ENCODE peak calls at places on chromosomes 4 and X, in seven cellular contexts. M, Q, I, H, C, X and Z are unnamed samples.

GRCh38 chr4:81466841-81467671 is 4.7 kb downstream of the RASGEF1B start:
- DNase-seq in M (peak; percentile 83), Q (peak; percentile 45), I (peak; percentile 44), H (peak; percentile 83), C (no peak), X (peak; percentile 36), Z (peak; percentile 53)

GRCh38 chr4:10296730-10297129 is 160.5 kb downstream of the ZNF518B start:
- DNase-seq in M (peak; percentile 16), Q (no peak), I (no peak), H (peak; percentile 20), C (no peak), X (no peak), Z (no peak)

GRCh38 chr4:32929738-32930688 is 2209.8 kb downstream of the PCDH7 start:
- DNase-seq in M (no peak), Q (peak; percentile 3), I (no peak), H (no peak), C (no peak), X (no peak), Z (no peak)

GRCh38 chr4:55673424-55673823 is 37.3 kb upstream of the NMU start:
- DNase-seq in M (no peak), Q (no peak), I (no peak), H (no peak), C (no peak), X (no peak), Z (no peak)

GRCh38 chrX:20265726-20266681 is 705 bp downstream of the RPS6KA3 start:
- DNase-seq in M (peak; percentile 13), Q (no peak), I (peak; percentile 15), H (peak; percentile 2), C (peak; percentile 68), X (peak; percentile 32), Z (peak; percentile 33)

GRCh38 chrX:97326456-97326855 is 442.7 kb downstream of the RPA4 start:
- DNase-seq in M (no peak), Q (no peak), I (peak; percentile 37), H (no peak), C (no peak), X (no peak), Z (peak; percentile 27)

GRCh38 chr4:53321151-53321987 is 44.5 kb downstream of the SCFD2 start:
- DNase-seq in M (peak; percentile 83), Q (peak; percentile 87), I (no peak), H (no peak), C (no peak), X (no peak), Z (no peak)

GRCh38 chr4:101071241-101071640 is 276.1 kb downstream of the PPP3CA start:
- DNase-seq in M (peak; percentile 3), Q (no peak), I (no peak), H (no peak), C (no peak), X (no peak), Z (no peak)

GRCh38 chr4:125836597-125837195 is 521.9 kb downstream of the FAT4 start:
- DNase-seq in M (peak; percentile 16), Q (peak; percentile 1), I (no peak), H (no peak), C (no peak), X (no peak), Z (no peak)

GRCh38 chr4:112203593-112203992 is 28.0 kb upstream of the AP1AR start:
- DNase-seq in M (no peak), Q (no peak), I (no peak), H (no peak), C (no peak), X (no peak), Z (no peak)

GRCh38 chr4:14912426-14912825 is 89.9 kb upstream of the CPEB2 start:
- DNase-seq in M (no peak), Q (no peak), I (no peak), H (no peak), C (no peak), X (no peak), Z (no peak)

GRCh38 chr4:23877758-23878229 is 12.1 kb downstream of the PPARGC1A start:
- DNase-seq in M (peak; percentile 16), Q (no peak), I (no peak), H (no peak), C (no peak), X (no peak), Z (no peak)

GRCh38 chr4:12488672-12489071 is 995.5 kb downstream of the RAB28 start:
- DNase-seq in M (peak; percentile 20), Q (no peak), I (no peak), H (no peak), C (no peak), X (peak; percentile 86), Z (no peak)

GRCh38 chrX:70455366-70456202 is 10.9 kb downstream of the DLG3 start:
- DNase-seq in M (no peak), Q (no peak), I (peak; percentile 18), H (no peak), C (no peak), X (no peak), Z (no peak)

GRCh38 chrX:19739683-19740082 is 147.7 kb downstream of the SH3KBP1 start:
- DNase-seq in M (peak; percentile 74), Q (peak; percentile 61), I (peak; percentile 28), H (peak; percentile 37), C (peak; percentile 64), X (peak; percentile 61), Z (peak; percentile 31)

GRCh38 chrX:53239474-53239873 is 14.5 kb upstream of the KDM5C start:
- DNase-seq in M (no peak), Q (no peak), I (peak; percentile 38), H (no peak), C (no peak), X (no peak), Z (no peak)
- TF ChIP-seq CTCF in M (peak; percentile 2), Q (no peak), I (no peak), H (peak; percentile 21), C (no peak), X (no peak), Z (no peak)

GRCh38 chr4:48271626-48272025 is 2.0 kb upstream of the TEC start:
- DNase-seq in M (no peak), Q (no peak), I (no peak), H (no peak), C (no peak), X (no peak), Z (no peak)

GRCh38 chr4:48270516-48270897 is 869 bp upstream of the TEC start:
- DNase-seq in M (no peak), Q (no peak), I (no peak), H (no peak), C (no peak), X (no peak), Z (no peak)

GRCh38 chr4:48271048-48271452 is 1.4 kb upstream of the TEC start:
- DNase-seq in M (no peak), Q (no peak), I (peak; percentile 40), H (no peak), C (no peak), X (no peak), Z (peak; percentile 52)

GRCh38 chr4:48275694-48276093 is 6.1 kb upstream of the TEC start:
- DNase-seq in M (no peak), Q (no peak), I (no peak), H (no peak), C (no peak), X (no peak), Z (no peak)

DNA sequence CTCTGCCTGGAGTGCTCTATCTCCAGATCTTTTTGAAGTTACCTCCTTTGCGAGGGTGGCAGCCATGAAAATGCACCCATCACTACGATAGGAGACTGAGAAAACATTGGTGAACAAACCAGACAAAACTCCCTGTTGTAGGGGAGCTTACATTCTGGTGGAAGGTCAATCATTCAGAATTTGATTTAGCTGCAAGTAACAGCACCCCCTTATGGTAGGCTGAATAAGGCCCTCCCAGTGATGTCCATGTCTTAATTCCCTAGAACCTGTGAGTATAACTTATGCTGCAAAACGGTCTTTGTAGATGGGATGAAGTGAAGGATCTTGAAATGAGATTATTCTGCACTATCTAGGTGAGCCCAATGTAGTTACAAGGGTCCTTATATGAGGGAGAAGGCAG is 5.6 kb upstream of the TEC start:
- DNase-seq in M (peak; percentile 44), Q (no peak), I (peak; percentile 33), H (no peak), C (no peak), X (no peak), Z (peak; percentile 34)
- TF ChIP-seq CTCF in M (peak; percentile 61), Q (peak; percentile 43), I (peak; percentile 50), H (peak; percentile 37), C (peak; percentile 62), X (peak; percentile 55), Z (peak; percentile 44)

GRCh38 chr4:77695769-77696168 is 90.1 kb downstream of the CXCL13 start:
- DNase-seq in M (peak; percentile 94), Q (peak; percentile 91), I (no peak), H (no peak), C (no peak), X (no peak), Z (no peak)

GRCh38 chr4:77697860-77698599 is 92.4 kb downstream of the CXCL13 start:
- DNase-seq in M (peak; percentile 84), Q (peak; percentile 66), I (no peak), H (no peak), C (no peak), X (no peak), Z (no peak)

GRCh38 chr4:77701111-77701510 is 95.5 kb downstream of the CXCL13 start:
- DNase-seq in M (no peak), Q (no peak), I (no peak), H (no peak), C (no peak), X (no peak), Z (no peak)

DNA sequence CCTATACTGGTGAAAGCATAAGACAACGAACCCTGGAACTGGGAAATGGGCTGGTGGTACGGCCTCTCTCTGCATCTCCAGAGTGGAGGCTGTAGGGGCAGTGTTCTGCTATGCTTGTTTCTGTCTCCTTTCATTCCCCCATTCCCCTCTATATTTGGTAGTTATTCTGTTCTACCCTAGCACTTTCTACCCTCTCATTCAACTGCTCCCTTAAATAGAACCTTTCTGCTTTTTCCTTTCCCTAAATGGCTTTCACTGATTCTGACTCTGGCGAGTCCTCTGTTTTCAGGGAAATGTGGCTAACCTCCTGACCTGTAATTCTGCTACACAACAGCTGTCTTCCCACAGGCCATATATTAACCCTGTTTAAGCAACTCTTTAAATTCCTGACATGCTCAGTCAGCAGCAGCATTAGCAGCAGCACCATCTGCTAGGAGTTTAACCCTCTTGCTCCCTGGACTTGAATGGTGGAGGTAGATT is 94.2 kb downstream of the CXCL13 start:
- DNase-seq in M (peak; percentile 85), Q (peak; percentile 89), I (no peak), H (peak; percentile 25), C (no peak), X (no peak), Z (no peak)
- TF ChIP-seq CTCF in M (peak; percentile 39), Q (peak; percentile 11), I (no peak), H (peak; percentile 25), C (no peak), X (peak; percentile 10), Z (no peak)

GRCh38 chrX:67781132-67781531 is 237.3 kb downstream of the AR start:
- DNase-seq in M (no peak), Q (peak; percentile 37), I (no peak), H (no peak), C (no peak), X (peak; percentile 34), Z (no peak)
- TF ChIP-seq CTCF in M (peak; percentile 71), Q (peak; percentile 44), I (no peak), H (no peak), C (peak; percentile 26), X (peak; percentile 57), Z (no peak)

GRCh38 chr4:37095925-37096324 is 148.6 kb upstream of the NWD2 start:
- DNase-seq in M (no peak), Q (no peak), I (no peak), H (no peak), C (no peak), X (no peak), Z (no peak)
- TF ChIP-seq CTCF in M (no peak), Q (no peak), I (no peak), H (no peak), C (no peak), X (no peak), Z (no peak)